ENCODE peak calls at places on chromosomes 2 and 18, in five cellular contexts. M is iris pigment epithelial cell; F is activated CD4-positive, alpha-beta T cell treated with anti-CD3 and anti-CD28 coated beads for 24 hours; T is fibroblast of pulmonary artery; Q is GM12892. A is an unnamed sample.
A peak's percentile ranks its signal among the peaks of the same experiment; 100 is the strongest.

GRCh38 chr2:165725421-165725820 is 68.6 kb downstream of the GALNT3 start:
- DNase-seq in M (peak; percentile 73), T (peak; percentile 60), F (no peak), Q (no peak), A (no peak)

GRCh38 chr2:64975232-64975791 is 13.9 kb upstream of the SLC1A4 start:
- DNase-seq in Q (no peak), T (peak; percentile 22), F (no peak), M (peak; percentile 50), A (no peak)

GRCh38 chr18:69455120-69455519 is 54.4 kb downstream of the DOK6 start:
- DNase-seq in Q (no peak), T (no peak), M (peak; percentile 3), F (no peak), A (no peak)

GRCh38 chr2:236169741-236170654 is 1.8 kb upstream of the GBX2 start:
- DNase-seq in T (no peak), M (no peak), Q (no peak), F (no peak), A (no peak)

GRCh38 chr2:54052825-54053718 is 62.3 kb upstream of the ACYP2 start:
- DNase-seq in M (no peak), T (no peak), F (no peak), Q (no peak), A (no peak)

GRCh38 chr2:96319396-96319795 is 5.7 kb upstream of the ITPRIPL1 start:
- DNase-seq in Q (no peak), M (no peak), T (no peak), F (no peak), A (no peak)

GRCh38 chr2:240626531-240627300 is 1.4 kb downstream of the GPR35 start:
- DNase-seq in M (no peak), T (no peak), F (peak; percentile 13), Q (no peak), A (no peak)

GRCh38 chr2:54577035-54577434 is 120.9 kb downstream of the SPTBN1 start:
- DNase-seq in Q (no peak), T (no peak), F (no peak), M (no peak), A (no peak)

GRCh38 chr2:128305555-128306080 is 13.1 kb downstream of the HS6ST1 start:
- DNase-seq in M (peak; percentile 40), F (no peak), Q (peak; percentile 54), T (peak; percentile 51), A (no peak)

GRCh38 chr2:30230855-30231725 is at the start of gene LBH:
- DNase-seq in F (peak; percentile 88), M (peak; percentile 74), T (peak; percentile 87), Q (peak; percentile 68), A (peak; percentile 76)

GRCh38 chr18:37235583-37235982 is 330.0 kb downstream of the CELF4 start:
- DNase-seq in F (no peak), Q (no peak), T (no peak), M (no peak), A (no peak)

GRCh38 chr18:46917108-46917807 is at the start of the genes KATNAL2 and PIAS2:
- DNase-seq in M (peak; percentile 57), F (peak; percentile 64), T (peak; percentile 69), Q (peak; percentile 76), A (peak; percentile 21)

GRCh38 chr2:127041259-127041970 is 65.5 kb downstream of the BIN1 start:
- DNase-seq in T (no peak), M (no peak), F (no peak), Q (no peak), A (no peak)

GRCh38 chr2:101697794-101698418 is 399 bp downstream of the MAP4K4 start:
- DNase-seq in M (no peak), Q (no peak), F (no peak), T (no peak), A (peak; percentile 51)

GRCh38 chr18:58351776-58352175 is 277.1 kb downstream of the ALPK2 start:
- DNase-seq in T (no peak), Q (no peak), F (no peak), M (no peak), A (no peak)

GRCh38 chr2:164967781-164968228 is 12.5 kb upstream of the SLC38A11 start:
- DNase-seq in T (peak; percentile 69), Q (no peak), F (no peak), M (peak; percentile 100), A (peak; percentile 29)

GRCh38 chr2:216348909-216349308 is 23.4 kb downstream of the MARCHF4 start:
- DNase-seq in T (peak; percentile 60), M (peak; percentile 87), F (no peak), Q (no peak), A (no peak)

GRCh38 chr18:4353853-4354418 is 101.2 kb downstream of the DLGAP1 start:
- DNase-seq in M (no peak), Q (no peak), F (no peak), T (no peak), A (no peak)

GRCh38 chr2:48114256-48114655 is 208.0 kb upstream of the FBXO11 start:
- DNase-seq in T (peak; percentile 89), M (peak; percentile 94), F (peak; percentile 24), Q (peak; percentile 11), A (no peak)

GRCh38 chr2:43100883-43101662 is 125.3 kb downstream of the ZFP36L2 start:
- DNase-seq in M (peak; percentile 56), T (no peak), F (no peak), Q (no peak), A (peak; percentile 85)

GRCh38 chr2:235670974-235671787 is 177.3 kb downstream of the AGAP1 start:
- DNase-seq in Q (no peak), M (no peak), F (no peak), T (no peak), A (no peak)

GRCh38 chr2:19577668-19578067 is 219.2 kb upstream of the OSR1 start:
- DNase-seq in Q (no peak), M (peak; percentile 51), T (peak; percentile 24), F (no peak), A (no peak)

GRCh38 chr2:112839407-112840067 is 3.0 kb upstream of the IL1B start:
- DNase-seq in T (peak; percentile 74), F (no peak), M (peak; percentile 57), Q (no peak), A (no peak)

GRCh38 chr18:63999871-64000270 is 30.0 kb downstream of the SERPINB8 start:
- DNase-seq in F (no peak), Q (no peak), T (no peak), M (no peak), A (no peak)

GRCh38 chr2:160372585-160372984 is 121.0 kb downstream of the RBMS1 start:
- DNase-seq in Q (no peak), M (no peak), F (no peak), T (peak; percentile 90), A (no peak)

GRCh38 chr18:55997156-55997561 is 409.2 kb upstream of the TCF4 start:
- DNase-seq in T (no peak), M (peak; percentile 12), F (no peak), Q (no peak), A (no peak)

GRCh38 chr2:222892321-222892720 is 31.5 kb downstream of the ACSL3 start:
- DNase-seq in Q (no peak), M (peak; percentile 85), F (no peak), T (peak; percentile 77), A (no peak)

GRCh38 chr2:72128843-72129227 is 18.8 kb downstream of the CYP26B1 start:
- DNase-seq in T (no peak), F (no peak), M (no peak), Q (no peak), A (peak; percentile 46)

GRCh38 chr2:62314291-62314690 is 118.4 kb downstream of the B3GNT2 start:
- DNase-seq in T (no peak), M (no peak), Q (no peak), F (no peak), A (no peak)

GRCh38 chr2:164314148-164314547 is 307.1 kb downstream of the GRB14 start:
- DNase-seq in T (peak; percentile 3), Q (no peak), F (no peak), M (peak; percentile 23), A (no peak)

GRCh38 chr2:391658-392170 is 103.8 kb upstream of the ALKAL2 start:
- DNase-seq in T (no peak), Q (no peak), M (no peak), F (no peak), A (no peak)

GRCh38 chr2:232239956-232240681 is 138.4 kb upstream of the ALPP start:
- DNase-seq in M (peak; percentile 32), Q (no peak), F (no peak), T (no peak), A (no peak)

GRCh38 chr2:227106845-227107759 is 56.9 kb downstream of the COL4A4 start:
- DNase-seq in T (peak; percentile 82), F (peak; percentile 17), M (peak; percentile 78), Q (no peak), A (peak; percentile 34)